ENCODE peak calls at places on chromosomes 16 and 17, in nine cellular contexts. One of them, this sample, is unnamed.

GRCh38 chr17:39270923-39271322 is 45.2 kb upstream of the STAC2 start:
- DNase-seq in pancreas: no peak
- DNase-seq in thoracic aorta: no peak
- DNase-seq in lower lobe of right lung: no peak
- DNase-seq in mammary epithelial cell: peak
- DNase-seq in brain microvascular endothelial cell: peak
- DNase-seq in Caco-2: no peak
- DNase-seq in A673: peak
- DNase-seq in RWPE1: peak
- DNase-seq in this sample: peak

GRCh38 chr16:11045846-11046245 is 101.5 kb downstream of the CLEC16A start:
- DNase-seq in pancreas: no peak
- DNase-seq in thoracic aorta: no peak
- DNase-seq in lower lobe of right lung: no peak
- DNase-seq in mammary epithelial cell: no peak
- DNase-seq in brain microvascular endothelial cell: no peak
- DNase-seq in Caco-2: no peak
- DNase-seq in A673: no peak
- DNase-seq in RWPE1: no peak
- DNase-seq in this sample: no peak

GRCh38 chr16:75289189-75289588 is 37.8 kb upstream of the BCAR1 start:
- DNase-seq in pancreas: no peak
- DNase-seq in thoracic aorta: no peak
- DNase-seq in lower lobe of right lung: no peak
- DNase-seq in mammary epithelial cell: no peak
- DNase-seq in brain microvascular endothelial cell: no peak
- DNase-seq in Caco-2: no peak
- DNase-seq in A673: no peak
- DNase-seq in RWPE1: no peak
- DNase-seq in this sample: no peak

GRCh38 chr17:7258731-7259554 is 3.3 kb downstream of the CLDN7 start:
- DNase-seq in pancreas: no peak
- DNase-seq in thoracic aorta: no peak
- DNase-seq in lower lobe of right lung: peak
- DNase-seq in mammary epithelial cell: peak
- DNase-seq in brain microvascular endothelial cell: no peak
- DNase-seq in Caco-2: no peak
- DNase-seq in A673: peak
- DNase-seq in RWPE1: peak
- DNase-seq in this sample: peak

GRCh38 chr17:62968445-62968923 is 2.4 kb downstream of the TANC2 start:
- DNase-seq in pancreas: peak
- DNase-seq in thoracic aorta: no peak
- DNase-seq in lower lobe of right lung: no peak
- DNase-seq in mammary epithelial cell: peak
- DNase-seq in brain microvascular endothelial cell: peak
- DNase-seq in Caco-2: peak
- DNase-seq in A673: peak
- DNase-seq in RWPE1: peak
- DNase-seq in this sample: peak

GRCh38 chr16:65333298-65333697 is 211.4 kb upstream of the CDH11 start:
- DNase-seq in pancreas: no peak
- DNase-seq in thoracic aorta: no peak
- DNase-seq in lower lobe of right lung: no peak
- DNase-seq in mammary epithelial cell: no peak
- DNase-seq in brain microvascular endothelial cell: no peak
- DNase-seq in Caco-2: no peak
- DNase-seq in A673: no peak
- DNase-seq in RWPE1: no peak
- DNase-seq in this sample: no peak

GRCh38 chr16:88588148-88588547 is 17.9 kb downstream of the ZC3H18 start:
- DNase-seq in pancreas: no peak
- DNase-seq in thoracic aorta: no peak
- DNase-seq in lower lobe of right lung: no peak
- DNase-seq in mammary epithelial cell: no peak
- DNase-seq in brain microvascular endothelial cell: no peak
- DNase-seq in Caco-2: no peak
- DNase-seq in A673: no peak
- DNase-seq in RWPE1: no peak
- DNase-seq in this sample: no peak

GRCh38 chr16:83552193-83552592 is 255.6 kb upstream of the HSBP1 start:
- DNase-seq in pancreas: no peak
- DNase-seq in thoracic aorta: no peak
- DNase-seq in lower lobe of right lung: no peak
- DNase-seq in mammary epithelial cell: peak
- DNase-seq in brain microvascular endothelial cell: peak
- DNase-seq in Caco-2: no peak
- DNase-seq in A673: peak
- DNase-seq in RWPE1: peak
- DNase-seq in this sample: no peak

GRCh38 chr16:49015189-49015540 is 266.5 kb downstream of the CBLN1 start:
- DNase-seq in pancreas: no peak
- DNase-seq in thoracic aorta: no peak
- DNase-seq in lower lobe of right lung: no peak
- DNase-seq in mammary epithelial cell: no peak
- DNase-seq in brain microvascular endothelial cell: no peak
- DNase-seq in Caco-2: no peak
- DNase-seq in A673: no peak
- DNase-seq in RWPE1: no peak
- DNase-seq in this sample: no peak

GRCh38 chr16:48949636-48950035 is 332.0 kb downstream of the CBLN1 start:
- DNase-seq in pancreas: no peak
- DNase-seq in thoracic aorta: no peak
- DNase-seq in lower lobe of right lung: no peak
- DNase-seq in mammary epithelial cell: peak
- DNase-seq in brain microvascular endothelial cell: no peak
- DNase-seq in Caco-2: no peak
- DNase-seq in A673: no peak
- DNase-seq in RWPE1: no peak
- DNase-seq in this sample: no peak

GRCh38 chr17:32998111-32998892 is 6.7 kb downstream of the SPACA3 start:
- DNase-seq in pancreas: peak
- DNase-seq in thoracic aorta: peak
- DNase-seq in lower lobe of right lung: peak
- DNase-seq in mammary epithelial cell: peak
- DNase-seq in brain microvascular endothelial cell: peak
- DNase-seq in Caco-2: peak
- DNase-seq in A673: peak
- DNase-seq in RWPE1: peak
- DNase-seq in this sample: peak

GRCh38 chr17:30236807-30237206 is 1.3 kb upstream of the SLC6A4 start:
- DNase-seq in pancreas: peak
- DNase-seq in thoracic aorta: peak
- DNase-seq in lower lobe of right lung: peak
- DNase-seq in mammary epithelial cell: peak
- DNase-seq in brain microvascular endothelial cell: no peak
- DNase-seq in Caco-2: peak
- DNase-seq in A673: peak
- DNase-seq in RWPE1: peak
- DNase-seq in this sample: peak
- TF ChIP-seq CTCF in pancreas: no peak
- TF ChIP-seq CTCF in thoracic aorta: peak
- TF ChIP-seq CTCF in lower lobe of right lung: peak
- TF ChIP-seq CTCF in mammary epithelial cell: peak
- TF ChIP-seq CTCF in brain microvascular endothelial cell: peak
- TF ChIP-seq CTCF in Caco-2: peak
- TF ChIP-seq CTCF in A673: peak
- TF ChIP-seq CTCF in RWPE1: peak
- TF ChIP-seq CTCF in this sample: no peak

GRCh38 chr16:78504391-78504945 is 405.0 kb downstream of the WWOX start:
- DNase-seq in pancreas: no peak
- DNase-seq in thoracic aorta: no peak
- DNase-seq in lower lobe of right lung: no peak
- DNase-seq in mammary epithelial cell: no peak
- DNase-seq in brain microvascular endothelial cell: no peak
- DNase-seq in Caco-2: no peak
- DNase-seq in A673: no peak
- DNase-seq in RWPE1: no peak
- DNase-seq in this sample: no peak

GRCh38 chr16:78500659-78501226 is 401.3 kb downstream of the WWOX start:
- DNase-seq in pancreas: no peak
- DNase-seq in thoracic aorta: no peak
- DNase-seq in lower lobe of right lung: no peak
- DNase-seq in mammary epithelial cell: no peak
- DNase-seq in brain microvascular endothelial cell: no peak
- DNase-seq in Caco-2: peak
- DNase-seq in A673: no peak
- DNase-seq in RWPE1: no peak
- DNase-seq in this sample: no peak

GRCh38 chr16:78505544-78506371 is 406.3 kb downstream of the WWOX start:
- DNase-seq in pancreas: peak
- DNase-seq in thoracic aorta: peak
- DNase-seq in lower lobe of right lung: peak
- DNase-seq in mammary epithelial cell: no peak
- DNase-seq in brain microvascular endothelial cell: peak
- DNase-seq in Caco-2: peak
- DNase-seq in A673: no peak
- DNase-seq in RWPE1: no peak
- DNase-seq in this sample: no peak

GRCh38 chr16:78501744-78502143 is 402.3 kb downstream of the WWOX start:
- DNase-seq in pancreas: no peak
- DNase-seq in thoracic aorta: no peak
- DNase-seq in lower lobe of right lung: no peak
- DNase-seq in mammary epithelial cell: no peak
- DNase-seq in brain microvascular endothelial cell: no peak
- DNase-seq in Caco-2: no peak
- DNase-seq in A673: no peak
- DNase-seq in RWPE1: no peak
- DNase-seq in this sample: no peak

GRCh38 chr16:78503501-78504110 is 404.2 kb downstream of the WWOX start:
- DNase-seq in pancreas: peak
- DNase-seq in thoracic aorta: peak
- DNase-seq in lower lobe of right lung: no peak
- DNase-seq in mammary epithelial cell: no peak
- DNase-seq in brain microvascular endothelial cell: peak
- DNase-seq in Caco-2: peak
- DNase-seq in A673: peak
- DNase-seq in RWPE1: peak
- DNase-seq in this sample: peak
- TF ChIP-seq CTCF in pancreas: peak
- TF ChIP-seq CTCF in thoracic aorta: peak
- TF ChIP-seq CTCF in lower lobe of right lung: peak
- TF ChIP-seq CTCF in mammary epithelial cell: peak
- TF ChIP-seq CTCF in brain microvascular endothelial cell: peak
- TF ChIP-seq CTCF in Caco-2: peak
- TF ChIP-seq CTCF in A673: peak
- TF ChIP-seq CTCF in RWPE1: peak
- TF ChIP-seq CTCF in this sample: peak

GRCh38 chr17:17983376-17983775 is 10.7 kb downstream of the DRC3 start:
- DNase-seq in pancreas: no peak
- DNase-seq in thoracic aorta: no peak
- DNase-seq in lower lobe of right lung: no peak
- DNase-seq in mammary epithelial cell: peak
- DNase-seq in brain microvascular endothelial cell: no peak
- DNase-seq in Caco-2: no peak
- DNase-seq in A673: no peak
- DNase-seq in RWPE1: no peak
- DNase-seq in this sample: no peak

GRCh38 chr17:17987187-17987896 is 14.7 kb downstream of the DRC3 start:
- DNase-seq in pancreas: no peak
- DNase-seq in thoracic aorta: no peak
- DNase-seq in lower lobe of right lung: no peak
- DNase-seq in mammary epithelial cell: no peak
- DNase-seq in brain microvascular endothelial cell: no peak
- DNase-seq in Caco-2: no peak
- DNase-seq in A673: no peak
- DNase-seq in RWPE1: no peak
- DNase-seq in this sample: no peak

GRCh38 chr17:17985153-17985552 is 12.5 kb downstream of the DRC3 start:
- DNase-seq in pancreas: no peak
- DNase-seq in thoracic aorta: no peak
- DNase-seq in lower lobe of right lung: no peak
- DNase-seq in mammary epithelial cell: no peak
- DNase-seq in brain microvascular endothelial cell: no peak
- DNase-seq in Caco-2: no peak
- DNase-seq in A673: no peak
- DNase-seq in RWPE1: no peak
- DNase-seq in this sample: no peak

GRCh38 chr17:17983776-17984175 is 11.1 kb downstream of the DRC3 start:
- DNase-seq in pancreas: no peak
- DNase-seq in thoracic aorta: no peak
- DNase-seq in lower lobe of right lung: no peak
- DNase-seq in mammary epithelial cell: no peak
- DNase-seq in brain microvascular endothelial cell: no peak
- DNase-seq in Caco-2: no peak
- DNase-seq in A673: no peak
- DNase-seq in RWPE1: no peak
- DNase-seq in this sample: no peak

DNA sequence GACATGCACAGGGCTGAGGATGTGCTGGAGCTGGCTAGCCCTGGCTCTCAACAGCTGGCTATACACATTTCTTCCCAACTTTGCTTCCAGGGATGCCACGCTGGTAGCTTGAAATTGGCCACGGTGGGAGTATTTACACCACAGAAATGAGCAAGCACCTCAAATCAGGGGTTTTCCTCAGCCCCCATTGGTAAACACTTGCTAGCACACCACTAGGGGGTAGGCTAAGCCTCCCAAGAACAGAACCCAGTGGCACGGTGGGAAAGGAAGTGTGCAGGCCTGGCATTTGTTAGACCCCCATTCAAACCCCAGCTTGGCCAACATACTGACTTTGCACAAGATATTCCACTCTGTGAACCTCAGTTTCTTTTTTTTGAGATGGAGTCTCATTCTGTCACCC is 12.9 kb downstream of the DRC3 start:
- DNase-seq in pancreas: no peak
- DNase-seq in thoracic aorta: no peak
- DNase-seq in lower lobe of right lung: no peak
- DNase-seq in mammary epithelial cell: no peak
- DNase-seq in brain microvascular endothelial cell: no peak
- DNase-seq in Caco-2: no peak
- DNase-seq in A673: peak
- DNase-seq in RWPE1: no peak
- DNase-seq in this sample: peak
- TF ChIP-seq CTCF in pancreas: no peak
- TF ChIP-seq CTCF in thoracic aorta: no peak
- TF ChIP-seq CTCF in lower lobe of right lung: no peak
- TF ChIP-seq CTCF in mammary epithelial cell: no peak
- TF ChIP-seq CTCF in brain microvascular endothelial cell: peak
- TF ChIP-seq CTCF in Caco-2: no peak
- TF ChIP-seq CTCF in A673: peak
- TF ChIP-seq CTCF in RWPE1: no peak
- TF ChIP-seq CTCF in this sample: peak

GRCh38 chr16:25580071-25580470 is 111.7 kb upstream of the HS3ST4 start:
- DNase-seq in pancreas: no peak
- DNase-seq in thoracic aorta: no peak
- DNase-seq in lower lobe of right lung: no peak
- DNase-seq in mammary epithelial cell: no peak
- DNase-seq in brain microvascular endothelial cell: no peak
- DNase-seq in Caco-2: no peak
- DNase-seq in A673: no peak
- DNase-seq in RWPE1: no peak
- DNase-seq in this sample: no peak

GRCh38 chr16:25570131-25570530 is 121.6 kb upstream of the HS3ST4 start:
- DNase-seq in pancreas: no peak
- DNase-seq in thoracic aorta: no peak
- DNase-seq in lower lobe of right lung: no peak
- DNase-seq in mammary epithelial cell: peak
- DNase-seq in brain microvascular endothelial cell: no peak
- DNase-seq in Caco-2: no peak
- DNase-seq in A673: no peak
- DNase-seq in RWPE1: no peak
- DNase-seq in this sample: no peak

GRCh38 chr16:25575363-25575762 is 116.4 kb upstream of the HS3ST4 start:
- DNase-seq in pancreas: no peak
- DNase-seq in thoracic aorta: no peak
- DNase-seq in lower lobe of right lung: no peak
- DNase-seq in mammary epithelial cell: no peak
- DNase-seq in brain microvascular endothelial cell: no peak
- DNase-seq in Caco-2: no peak
- DNase-seq in A673: no peak
- DNase-seq in RWPE1: no peak
- DNase-seq in this sample: no peak
- TF ChIP-seq CTCF in pancreas: no peak
- TF ChIP-seq CTCF in thoracic aorta: no peak
- TF ChIP-seq CTCF in lower lobe of right lung: no peak
- TF ChIP-seq CTCF in mammary epithelial cell: no peak
- TF ChIP-seq CTCF in brain microvascular endothelial cell: no peak
- TF ChIP-seq CTCF in Caco-2: no peak
- TF ChIP-seq CTCF in A673: no peak
- TF ChIP-seq CTCF in RWPE1: no peak
- TF ChIP-seq CTCF in this sample: no peak

This sample was measured in activated CD8-positive, alpha-beta T cell treated with anti-CD3 and anti-CD28 coated beads for 36 hours.